ENCODE peak calls at places on chromosomes 3 and 15, in ten cellular contexts. N is tibial artery; M is endothelial cell of umbilical vein; R is Panc1; F is heart right ventricle; X is fibroblast of pulmonary artery; E is heart left ventricle; I is CD8-positive, alpha-beta T cell; G is Caco-2; Z is ovary. L is an unnamed sample.

GRCh38 chr3:184761120-184761841 is 49.4 kb upstream of the MAGEF1 start:
- DNase-seq in M (no peak), X (peak), E (no peak), G (no peak), F (no peak), R (no peak), N (no peak), I (no peak), Z (peak), L (no peak)

GRCh38 chr15:90020041-90020735 is 19.1 kb downstream of the ZNF710 start:
- DNase-seq in M (peak), N (peak), F (peak), R (no peak), E (peak), X (no peak), Z (no peak), G (no peak), I (no peak), L (no peak)

GRCh38 chr15:66617137-66618090 is 51.6 kb upstream of the LCTL start:
- DNase-seq in R (no peak), F (peak), Z (peak), I (no peak), X (peak), E (peak), M (peak), N (peak), G (no peak), L (no peak)

GRCh38 chr3:127791221-127791913 is 30.9 kb downstream of the MGLL start:
- DNase-seq in X (peak), I (no peak), M (no peak), Z (no peak), R (no peak), E (no peak), F (no peak), N (no peak), G (peak), L (no peak)

GRCh38 chr3:195095035-195095703 is 175.8 kb downstream of the XXYLT1 start:
- DNase-seq in E (no peak), R (no peak), I (no peak), G (no peak), N (peak), X (no peak), M (no peak), Z (no peak), F (no peak), L (no peak)

GRCh38 chr3:123194552-123194951 is 7.2 kb upstream of the SEC22A start:
- DNase-seq in M (peak), I (no peak), E (no peak), N (no peak), X (peak), R (no peak), Z (no peak), G (peak), F (peak), L (no peak)

GRCh38 chr15:75694241-75695182 is 18.1 kb downstream of the CSPG4 start:
- DNase-seq in E (peak), M (peak), R (no peak), X (peak), N (peak), I (no peak), G (no peak), F (peak), Z (peak), L (no peak)

GRCh38 chr3:59542276-59542675 is 492.5 kb upstream of the CFAP20DC start:
- DNase-seq in G (no peak), X (no peak), M (no peak), E (no peak), N (no peak), I (no peak), F (no peak), R (no peak), Z (no peak), L (peak)

GRCh38 chr3:150746791-150747590 is 16.0 kb downstream of the SIAH2 start:
- DNase-seq in E (no peak), M (no peak), G (no peak), N (no peak), Z (peak), R (no peak), X (no peak), I (no peak), F (no peak), L (no peak)

GRCh38 chr15:63764124-63764827 is 69.5 kb downstream of the HERC1 start:
- DNase-seq in I (no peak), M (no peak), N (no peak), Z (no peak), R (no peak), X (no peak), E (no peak), F (no peak), G (no peak), L (no peak)

GRCh38 chr3:123420416-123420968 is 28.4 kb downstream of the ADCY5 start:
- DNase-seq in X (no peak), M (no peak), F (no peak), E (no peak), I (no peak), N (no peak), G (no peak), Z (no peak), R (no peak), L (no peak)

GRCh38 chr3:72405943-72406585 is 442.2 kb downstream of the SHQ1 start:
- DNase-seq in X (no peak), E (no peak), R (no peak), N (no peak), I (no peak), F (peak), M (no peak), G (no peak), Z (no peak), L (no peak)

GRCh38 chr15:79403501-79403900 is 28.6 kb upstream of the MINAR1 start:
- DNase-seq in R (no peak), N (no peak), G (no peak), M (no peak), E (no peak), I (no peak), X (no peak), F (no peak), Z (no peak), L (no peak)

GRCh38 chr3:35596611-35597010 is 42.7 kb upstream of the ARPP21 start:
- DNase-seq in G (no peak), N (no peak), Z (no peak), F (no peak), M (no peak), E (no peak), X (no peak), R (no peak), I (no peak), L (no peak)

GRCh38 chr3:61169621-61170251 is 81.5 kb downstream of the FHIT start:
- DNase-seq in F (no peak), G (no peak), M (no peak), N (no peak), Z (no peak), I (no peak), X (no peak), R (no peak), E (no peak), L (no peak)

GRCh38 chr15:74343127-74343796 is 24.2 kb downstream of the CYP11A1 start:
- DNase-seq in M (no peak), Z (no peak), X (no peak), I (no peak), E (no peak), G (no peak), F (no peak), N (peak), R (no peak), L (no peak)

GRCh38 chr3:155391583-155391982 is 98.1 kb upstream of the STRIT1 start:
- DNase-seq in F (peak), X (peak), R (no peak), Z (no peak), M (no peak), G (no peak), I (no peak), E (no peak), N (no peak), L (no peak)

GRCh38 chr3:60309539-60310268 is 941.5 kb downstream of the FHIT start:
- DNase-seq in I (no peak), M (no peak), X (no peak), R (no peak), Z (no peak), F (no peak), E (no peak), N (no peak), G (no peak), L (no peak)

GRCh38 chr3:144840866-144841265 is 869.2 kb downstream of the DIPK2A start:
- DNase-seq in Z (no peak), X (peak), R (no peak), G (no peak), I (no peak), M (peak), E (no peak), F (no peak), N (no peak), L (no peak)

GRCh38 chr15:28456476-28457395 is 76.0 kb downstream of the GOLGA8G start:
- DNase-seq in E (peak), X (no peak), I (no peak), M (no peak), R (no peak), Z (no peak), G (peak), N (no peak), F (no peak), L (no peak)

GRCh38 chr15:98800437-98801233 is 152.3 kb downstream of the IGF1R start:
- DNase-seq in G (peak), X (peak), M (peak), I (no peak), F (peak), N (no peak), E (no peak), Z (peak), R (peak), L (no peak)

GRCh38 chr15:63481105-63481810 is 23.1 kb upstream of the USP3 start:
- DNase-seq in G (no peak), E (no peak), X (no peak), Z (no peak), R (no peak), N (no peak), F (no peak), I (no peak), M (no peak), L (no peak)

GRCh38 chr15:39357478-39358268 is 223.2 kb upstream of the THBS1 start:
- DNase-seq in X (peak), G (no peak), N (no peak), M (no peak), F (no peak), I (no peak), R (no peak), E (no peak), Z (no peak), L (no peak)

GRCh38 chr15:74373731-74374647 is 6.5 kb upstream of the CYP11A1 start:
- DNase-seq in R (no peak), Z (peak), G (peak), X (peak), I (peak), E (peak), F (peak), M (peak), N (peak), L (peak)

GRCh38 chr3:31760654-31761053 is 220.4 kb downstream of the OSBPL10 start:
- DNase-seq in N (no peak), F (no peak), R (no peak), G (no peak), E (no peak), I (no peak), M (no peak), X (no peak), Z (no peak), L (no peak)

DNA sequence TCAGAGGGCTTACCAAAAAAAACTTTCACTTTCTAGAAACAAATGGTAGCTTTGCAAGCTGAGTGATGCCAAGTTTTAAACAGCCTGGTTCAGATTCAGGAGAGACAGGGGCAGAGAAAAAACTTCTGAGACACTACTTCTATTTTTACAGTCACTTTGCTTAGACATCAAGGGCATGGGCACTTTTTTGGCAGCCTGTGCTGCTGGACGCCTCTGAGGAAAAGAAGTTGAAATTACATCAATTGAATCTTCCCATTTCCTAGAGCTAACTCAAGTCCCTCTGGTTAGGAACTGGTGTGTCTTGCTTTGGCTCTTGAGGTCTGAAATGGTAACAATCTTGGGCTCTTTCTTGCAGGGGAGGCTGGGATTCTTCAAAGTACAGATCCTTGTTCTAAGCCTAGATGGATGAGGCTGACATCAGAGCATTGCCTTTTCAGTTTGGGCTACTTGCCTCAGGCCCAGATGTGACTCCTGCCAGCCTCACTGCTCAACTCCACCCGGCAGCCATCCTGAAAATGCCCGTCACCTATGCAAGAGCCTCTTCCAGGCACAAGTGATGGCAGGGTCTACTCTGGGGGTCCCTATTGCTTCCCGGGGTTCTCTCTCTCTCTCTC is 357.5 kb downstream of the FOXP1 start:
- DNase-seq in R (no peak), X (no peak), G (no peak), I (peak), Z (no peak), F (peak), M (peak), E (no peak), N (no peak), L (no peak)
- H3K4me3 ChIP-seq in R (no peak), X (no peak), G (no peak), I (no peak), Z (no peak), F (peak), M (no peak), E (peak), N (peak), L (peak)

GRCh38 chr15:100372695-100373036 is 30.9 kb upstream of the ADAMTS17 start:
- DNase-seq in N (no peak), Z (peak), G (no peak), R (no peak), E (no peak), F (no peak), M (no peak), X (no peak), I (no peak), L (no peak)

GRCh38 chr15:100373942-100374341 is 32.2 kb upstream of the ADAMTS17 start:
- DNase-seq in F (no peak), G (no peak), E (no peak), Z (no peak), I (no peak), N (no peak), R (no peak), M (no peak), X (no peak), L (no peak)

DNA sequence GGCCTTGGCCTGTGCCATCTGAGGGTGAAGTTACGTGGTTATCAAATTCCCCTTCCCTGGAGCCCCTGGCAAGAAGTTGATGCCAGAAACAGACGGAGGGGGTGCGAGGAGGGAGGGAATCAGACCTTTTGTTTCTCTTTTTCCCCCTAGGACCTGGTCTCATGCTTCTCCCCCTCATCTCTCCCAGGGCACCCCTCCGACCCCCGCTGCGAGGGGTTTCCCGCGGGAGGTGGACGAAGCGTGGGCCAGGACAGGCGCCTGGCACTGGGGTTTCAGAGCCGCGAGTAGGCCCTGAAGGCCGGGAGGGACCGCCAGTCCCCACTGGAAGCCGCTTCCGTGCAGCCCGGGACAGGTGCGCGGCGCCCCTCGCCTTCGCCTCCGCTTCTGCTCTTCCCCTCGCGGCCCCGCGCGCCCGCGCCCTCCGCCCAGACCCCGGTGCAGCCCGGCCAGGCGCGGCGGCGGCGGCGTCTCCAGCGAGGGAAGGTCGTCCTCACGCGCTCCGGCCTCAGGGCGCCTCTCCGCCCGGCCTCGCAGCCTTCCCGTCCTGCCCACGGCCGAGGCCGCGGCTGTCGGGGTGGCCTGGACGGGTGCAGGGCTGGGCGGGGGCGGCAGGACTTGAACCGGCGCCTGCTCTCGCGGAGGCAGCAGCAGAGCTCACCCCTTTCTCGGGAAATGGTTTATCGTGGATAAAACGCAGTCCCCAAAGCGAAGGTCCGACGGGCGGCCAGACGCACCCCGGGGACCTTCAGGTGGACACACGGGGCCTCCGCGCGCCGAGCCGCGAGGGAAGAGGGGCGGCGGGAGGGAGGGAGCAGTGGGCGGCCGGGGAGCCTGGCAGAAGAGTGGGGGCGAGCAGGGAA is 31.5 kb upstream of the ADAMTS17 start:
- DNase-seq in N (no peak), I (no peak), E (no peak), F (no peak), X (no peak), G (no peak), M (no peak), R (no peak), Z (no peak), L (no peak)
- H3K4me3 ChIP-seq in N (peak), I (peak), E (peak), F (peak), X (no peak), G (no peak), M (no peak), R (no peak), Z (peak), L (no peak)

DNA sequence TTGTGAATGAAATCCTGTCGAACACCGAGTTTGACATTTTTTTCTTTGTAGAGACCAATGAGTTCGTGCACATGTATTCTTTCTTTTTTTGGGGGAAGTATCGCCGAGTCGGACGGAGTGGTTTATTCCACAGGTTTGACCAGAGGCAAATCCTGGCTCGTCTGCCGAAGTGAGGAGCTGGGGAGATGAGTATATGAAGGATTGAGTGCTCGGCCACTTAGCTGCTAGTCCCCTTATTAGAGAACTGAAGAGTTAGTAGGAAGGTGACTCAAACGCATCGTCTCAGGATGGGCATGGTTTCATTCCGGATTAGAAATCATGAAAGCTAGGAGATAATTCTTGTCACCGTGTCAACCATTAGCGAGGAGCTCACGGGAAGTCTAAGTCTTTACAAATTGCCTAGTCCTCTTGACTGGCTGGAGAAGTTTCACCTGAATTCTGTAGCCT is 154.7 kb upstream of the GOLIM4 start:
- DNase-seq in X (peak), G (no peak), R (no peak), I (no peak), Z (no peak), M (no peak), N (no peak), F (no peak), E (no peak), L (no peak)
- H3K4me3 ChIP-seq in X (peak), G (no peak), R (peak), I (no peak), Z (peak), M (peak), N (peak), F (peak), E (peak), L (no peak)

DNA sequence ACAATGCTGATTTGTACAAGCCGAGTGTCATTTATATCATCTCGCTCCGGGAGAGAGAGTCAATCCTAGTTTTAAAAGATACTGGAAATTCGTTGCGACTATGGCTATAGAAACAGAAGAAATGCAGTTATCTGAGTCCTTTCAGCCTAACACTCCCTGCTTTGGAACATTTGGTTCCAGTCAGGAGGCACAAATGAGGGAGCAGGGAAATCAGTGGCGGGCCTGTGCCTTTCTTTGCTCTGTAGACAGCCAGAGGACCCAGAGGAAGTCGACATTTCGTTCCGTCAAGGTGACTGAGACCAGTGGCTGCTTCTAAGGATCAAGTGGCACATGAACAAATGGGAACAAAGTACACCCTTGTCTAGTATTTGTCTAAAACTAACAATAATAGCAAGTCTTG is 745 bp upstream of the RIOX2 start:
- DNase-seq in R (no peak), G (no peak), Z (no peak), M (no peak), N (no peak), E (no peak), F (no peak), I (no peak), X (no peak), L (no peak)
- H3K4me3 ChIP-seq in R (peak), G (peak), Z (no peak), M (no peak), N (no peak), E (peak), F (peak), I (peak), X (peak), L (peak)

DNA sequence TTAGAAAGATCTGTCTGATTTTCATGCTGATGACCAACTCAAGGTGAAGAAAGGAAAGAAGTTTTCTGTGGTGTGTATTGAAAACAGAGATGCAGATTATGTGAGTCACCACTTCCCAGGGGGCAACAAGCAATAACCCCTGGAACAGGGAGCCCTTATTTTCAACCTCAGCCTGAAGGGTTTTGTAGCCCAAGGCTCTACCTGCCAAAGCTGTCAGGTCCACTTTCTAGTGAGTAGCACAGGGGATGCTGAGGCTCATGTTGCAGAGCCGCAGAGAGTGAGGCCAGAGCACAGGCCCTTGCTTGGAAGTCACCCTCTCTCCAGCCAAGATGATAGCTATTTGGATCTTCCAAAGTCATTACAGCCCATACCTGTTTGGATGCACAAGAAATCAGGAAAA is 152.2 kb upstream of the SLC24A5 start:
- DNase-seq in G (no peak), I (no peak), M (no peak), X (no peak), R (no peak), E (no peak), N (no peak), Z (no peak), F (no peak), L (no peak)
- H3K4me3 ChIP-seq in G (no peak), I (no peak), M (no peak), X (no peak), R (no peak), E (no peak), N (no peak), Z (no peak), F (no peak), L (no peak)

GRCh38 chr15:77497942-77498361 is 77.3 kb downstream of the HMG20A start:
- DNase-seq in E (no peak), M (no peak), N (peak), I (no peak), F (peak), R (no peak), X (peak), Z (peak), G (no peak), L (no peak)
- H3K4me3 ChIP-seq in E (peak), M (no peak), N (no peak), I (no peak), F (peak), R (no peak), X (no peak), Z (no peak), G (no peak), L (no peak)

GRCh38 chr3:9902372-9903237 is at the start of gene IL17RE:
- DNase-seq in F (no peak), R (no peak), X (no peak), I (no peak), E (no peak), Z (no peak), N (peak), G (peak), M (no peak), L (no peak)
- H3K4me3 ChIP-seq in F (peak), R (no peak), X (no peak), I (no peak), E (peak), Z (no peak), N (peak), G (peak), M (no peak), L (no peak)

GRCh38 chr3:149216195-149216869 is 5.3 kb downstream of the CP start:
- DNase-seq in G (no peak), E (no peak), X (peak), M (peak), N (no peak), I (no peak), Z (no peak), F (no peak), R (no peak), L (no peak)
- H3K4me3 ChIP-seq in G (no peak), E (no peak), X (no peak), M (no peak), N (no peak), I (no peak), Z (no peak), F (no peak), R (no peak), L (no peak)

GRCh38 chr3:40185029-40185695 is 124.3 kb upstream of the EIF1B start:
- DNase-seq in I (no peak), N (no peak), M (no peak), R (no peak), E (no peak), Z (no peak), G (no peak), F (no peak), X (no peak), L (no peak)
- H3K4me3 ChIP-seq in I (no peak), N (no peak), M (no peak), R (no peak), E (no peak), Z (no peak), G (no peak), F (no peak), X (no peak), L (no peak)

GRCh38 chr3:104519968-104520655 is 846.6 kb upstream of the ALCAM start:
- DNase-seq in I (no peak), N (no peak), R (no peak), E (no peak), G (no peak), M (no peak), X (peak), Z (no peak), F (no peak), L (no peak)
- H3K4me3 ChIP-seq in I (no peak), N (no peak), R (no peak), E (no peak), G (no peak), M (no peak), X (no peak), Z (no peak), F (no peak), L (no peak)

L was measured in naive thymus-derived CD4-positive, alpha-beta T cell.